ENCODE peak calls at places on chromosome 5, in five cellular contexts. E is CD8-positive, alpha-beta memory T cell; X is tibial nerve; V is heart right ventricle; U is pancreas. P is an unnamed sample.

GRCh38 chr5:69006030-69006429 is 87.8 kb upstream of the SLC30A5 start:
- DNase-seq in V (no peak), E (no peak), U (no peak), X (no peak), P (no peak)

GRCh38 chr5:18811616-18812015 is 1176.4 kb downstream of the CDH18 start:
- DNase-seq in V (no peak), U (no peak), E (no peak), X (no peak), P (no peak)

GRCh38 chr5:41151562-41151961 is 61.8 kb downstream of the C6 start:
- DNase-seq in V (no peak), X (no peak), E (no peak), U (no peak), P (no peak)

GRCh38 chr5:87909382-87909781 is 359.3 kb downstream of the TMEM161B start:
- DNase-seq in E (no peak), U (no peak), V (no peak), X (no peak), P (no peak)

GRCh38 chr5:115429345-115429940 is 115.1 kb downstream of the FEM1C start:
- DNase-seq in E (no peak), V (no peak), U (no peak), X (no peak), P (no peak)

GRCh38 chr5:170076211-170076610 is 29.5 kb upstream of the FOXI1 start:
- DNase-seq in U (no peak), V (no peak), X (no peak), E (no peak), P (no peak)

GRCh38 chr5:160555836-160556660 is 134.4 kb downstream of the PTTG1 start:
- DNase-seq in U (no peak), E (no peak), V (no peak), X (no peak), P (no peak)

GRCh38 chr5:172095368-172095960 is 89.0 kb upstream of the FBXW11 start:
- DNase-seq in E (no peak), X (no peak), V (no peak), U (no peak), P (no peak)

GRCh38 chr5:140258016-140258415 is 44.9 kb downstream of the PFDN1 start:
- DNase-seq in U (no peak), E (no peak), V (no peak), X (no peak), P (no peak)

GRCh38 chr5:96584712-96585111 is 77.5 kb upstream of the CAST start:
- DNase-seq in U (no peak), E (no peak), V (no peak), X (peak; percentile 12), P (no peak)

DNA sequence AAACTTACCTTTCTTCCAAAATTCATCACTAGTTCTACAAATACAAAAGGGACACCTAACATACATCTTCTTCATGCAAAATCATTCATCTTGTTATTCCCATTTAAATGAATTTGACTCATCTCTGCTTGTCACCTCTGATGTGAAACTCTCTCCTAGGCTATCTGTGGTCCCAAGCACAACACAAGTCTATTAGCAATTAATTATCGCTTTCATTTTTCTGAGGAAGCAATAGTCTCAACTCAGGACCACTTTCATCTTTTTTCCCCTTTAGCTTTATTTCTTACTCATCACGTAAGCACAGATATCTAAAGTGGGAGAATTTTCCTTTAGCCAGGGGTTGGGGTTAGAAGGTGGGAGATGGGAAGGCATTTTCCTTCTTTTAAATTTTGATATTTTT is 131.9 kb downstream of the ST8SIA4 start:
- DNase-seq in U (no peak), V (no peak), E (no peak), X (no peak), P (no peak)
- H3K9me3 ChIP-seq in U (no peaks in the 10 kb centered on the region), V (no peaks in the 10 kb centered on the region), E (no peaks in the 10 kb centered on the region), X (no peaks in the 10 kb centered on the region), P (no peaks in the 10 kb centered on the region)

GRCh38 chr5:3384531-3384930 is 211.1 kb upstream of the IRX1 start:
- DNase-seq in U (no peak), X (no peak), E (no peak), V (no peak), P (no peak)
- H3K9me3 ChIP-seq in U (no peaks in the 10 kb centered on the region), X (no peaks in the 10 kb centered on the region), E (no peaks in the 10 kb centered on the region), V (no peaks in the 10 kb centered on the region), P (no peaks in the 10 kb centered on the region)

GRCh38 chr5:157651623-157652376 is 438 bp downstream of the SOX30 start:
- DNase-seq in X (no peak), U (peak; percentile 58), E (peak; percentile 59), V (peak; percentile 44), P (peak; percentile 72)
- H3K9me3 ChIP-seq in X (no peaks in the 10 kb centered on the region), U (no peaks in the 10 kb centered on the region), E (no peaks in the 10 kb centered on the region), V (peaks cover 2% of the 10 kb centered on the region), P (no peaks in the 10 kb centered on the region)

GRCh38 chr5:124343021-124343420 is 403.4 kb downstream of the ZNF608 start:
- DNase-seq in V (no peak), U (no peak), X (no peak), E (no peak), P (no peak)
- H3K9me3 ChIP-seq in V (no peaks in the 10 kb centered on the region), U (no peaks in the 10 kb centered on the region), X (no peaks in the 10 kb centered on the region), E (no peaks in the 10 kb centered on the region), P (no peaks in the 10 kb centered on the region)

GRCh38 chr5:179112469-179113142 is 52.4 kb downstream of the ZNF354C start:
- DNase-seq in V (no peak), E (no peak), U (no peak), X (no peak), P (no peak)
- H3K9me3 ChIP-seq in V (peaks cover 86% of the 10 kb centered on the region), E (no peaks in the 10 kb centered on the region), U (no peaks in the 10 kb centered on the region), X (peaks cover 60% of the 10 kb centered on the region), P (no peaks in the 10 kb centered on the region)

GRCh38 chr5:141306630-141307029 is 2.8 kb upstream of the SLC25A2 start:
- DNase-seq in X (no peak), V (no peak), E (no peak), U (no peak), P (no peak)
- H3K9me3 ChIP-seq in X (peaks cover 93% of the 10 kb centered on the region), V (peaks cover 100% of the 10 kb centered on the region), E (peaks cover 37% of the 10 kb centered on the region), U (no peaks in the 10 kb centered on the region), P (no peaks in the 10 kb centered on the region)

GRCh38 chr5:27473300-27474053 is 435.1 kb upstream of the CDH9 start:
- DNase-seq in V (no peak), U (no peak), X (no peak), E (no peak), P (no peak)

GRCh38 chr5:27475063-27475462 is 436.7 kb upstream of the CDH9 start:
- DNase-seq in U (no peak), V (no peak), E (no peak), X (no peak), P (no peak)

GRCh38 chr5:27474395-27474794 is 436.0 kb upstream of the CDH9 start:
- DNase-seq in X (no peak), V (no peak), E (no peak), U (no peak), P (no peak)

GRCh38 chr5:27472875-27473274 is 434.5 kb upstream of the CDH9 start:
- DNase-seq in U (no peak), E (no peak), V (no peak), X (no peak), P (no peak)

DNA sequence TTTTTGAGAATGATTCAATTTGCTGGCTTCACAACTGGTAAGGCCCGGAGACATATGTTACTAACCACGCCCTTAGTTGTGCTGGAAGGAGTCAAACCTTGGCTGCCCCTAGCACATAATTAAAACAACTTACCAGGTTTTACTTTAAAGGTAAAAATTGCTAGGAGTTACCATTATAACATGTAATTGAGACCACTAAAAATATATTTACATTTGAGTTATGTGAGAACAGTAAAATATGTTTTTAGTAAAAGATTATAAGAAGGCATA is 435.6 kb upstream of the CDH9 start:
- DNase-seq in V (no peak), X (no peak), E (no peak), U (no peak), P (no peak)
- H3K9me3 ChIP-seq in V (peaks cover 18% of the 10 kb centered on the region), X (no peaks in the 10 kb centered on the region), E (no peaks in the 10 kb centered on the region), U (no peaks in the 10 kb centered on the region), P (no peaks in the 10 kb centered on the region)